ENCODE peak calls at places on chromosomes 11 and 22, in six cellular contexts. W is fibroblast of the aortic adventitia, F is fibroblast of lung, Y is HCT116, L is heart left ventricle, K is left ventricle myocardium inferior. G is an unnamed sample.

GRCh38 chr11:119550330-119550729 is 127.4 kb upstream of the THY1 start:
- DNase-seq in K (no peak), F (peak), W (peak), Y (no peak), L (no peak), G (no peak)

GRCh38 chr22:30302810-30303138 is 13.5 kb upstream of the CASTOR1 start:
- DNase-seq in F (peak), K (no peak), L (no peak), W (no peak), Y (no peak), G (no peak)

GRCh38 chr11:106011481-106011880 is 10.6 kb downstream of the MSANTD4 start:
- DNase-seq in Y (no peak), F (peak), K (no peak), W (peak), L (no peak), G (no peak)

GRCh38 chr11:113444469-113445122 is 30.6 kb downstream of the DRD2 start:
- DNase-seq in K (no peak), Y (no peak), L (no peak), W (no peak), F (no peak), G (no peak)

GRCh38 chr11:130874396-130874795 is 41.9 kb downstream of the SNX19 start:
- DNase-seq in W (peak), L (no peak), K (no peak), F (peak), Y (no peak), G (peak)

GRCh38 chr22:50674606-50675552 is 2.3 kb downstream of the SHANK3 start:
- DNase-seq in L (no peak), W (no peak), F (peak), Y (peak), K (no peak), G (no peak)

GRCh38 chr11:714436-714835 is 8.4 kb downstream of the EPS8L2 start:
- DNase-seq in L (no peak), F (no peak), K (no peak), W (no peak), Y (no peak), G (no peak)

GRCh38 chr11:18853086-18853720 is 61.6 kb upstream of the PTPN5 start:
- DNase-seq in Y (peak), L (no peak), F (peak), K (no peak), W (peak), G (peak)

GRCh38 chr11:31441296-31441695 is 68.1 kb downstream of the IMMP1L start:
- DNase-seq in K (no peak), L (no peak), Y (no peak), W (no peak), F (no peak), G (no peak)

GRCh38 chr11:1567052-1567720 is 4.9 kb downstream of the DUSP8 start:
- DNase-seq in L (peak), F (no peak), W (no peak), K (no peak), Y (no peak), G (no peak)

GRCh38 chr11:114478768-114479167 is 39.5 kb downstream of the REXO2 start:
- DNase-seq in L (no peak), K (no peak), F (no peak), W (peak), Y (no peak), G (peak)

GRCh38 chr11:93608280-93608862 is 53.1 kb upstream of the CEP295 start:
- DNase-seq in Y (no peak), L (no peak), K (no peak), F (no peak), W (no peak), G (no peak)

GRCh38 chr11:121829159-121829643 is 286.8 kb downstream of the BLID start:
- DNase-seq in W (peak), Y (peak), K (no peak), L (peak), F (peak), G (peak)

GRCh38 chr22:27689664-27690063 is 111.9 kb downstream of the MN1 start:
- DNase-seq in L (no peak), W (no peak), F (no peak), Y (no peak), K (no peak), G (no peak)

GRCh38 chr22:27358096-27358870 is 443.3 kb downstream of the MN1 start:
- DNase-seq in Y (no peak), L (no peak), K (no peak), W (no peak), F (no peak), G (no peak)

GRCh38 chr11:122439911-122440782 is 215.4 kb upstream of the UBASH3B start:
- DNase-seq in F (peak), K (peak), W (peak), Y (no peak), L (peak), G (peak)

GRCh38 chr22:29914991-29915390 is 32.0 kb downstream of the MTMR3 start:
- DNase-seq in L (no peak), F (peak), K (no peak), Y (no peak), W (no peak), G (no peak)

GRCh38 chr22:38881464-38881871 is 9.5 kb upstream of the CBX6 start:
- DNase-seq in Y (no peak), W (peak), K (no peak), F (peak), L (no peak), G (peak)

GRCh38 chr11:44314733-44315132 is 4.8 kb upstream of the ALX4 start:
- DNase-seq in F (no peak), L (no peak), W (no peak), K (no peak), Y (no peak), G (no peak)

GRCh38 chr11:44319170-44319551 is 9.2 kb upstream of the ALX4 start:
- DNase-seq in F (no peak), W (no peak), L (no peak), K (no peak), Y (no peak), G (no peak)

GRCh38 chr11:44315947-44316387 is 6.0 kb upstream of the ALX4 start:
- DNase-seq in W (no peak), K (no peak), Y (no peak), L (peak), F (peak), G (peak)

GRCh38 chr11:44318369-44318768 is 8.4 kb upstream of the ALX4 start:
- DNase-seq in L (no peak), W (no peak), K (no peak), F (no peak), Y (no peak), G (no peak)

DNA sequence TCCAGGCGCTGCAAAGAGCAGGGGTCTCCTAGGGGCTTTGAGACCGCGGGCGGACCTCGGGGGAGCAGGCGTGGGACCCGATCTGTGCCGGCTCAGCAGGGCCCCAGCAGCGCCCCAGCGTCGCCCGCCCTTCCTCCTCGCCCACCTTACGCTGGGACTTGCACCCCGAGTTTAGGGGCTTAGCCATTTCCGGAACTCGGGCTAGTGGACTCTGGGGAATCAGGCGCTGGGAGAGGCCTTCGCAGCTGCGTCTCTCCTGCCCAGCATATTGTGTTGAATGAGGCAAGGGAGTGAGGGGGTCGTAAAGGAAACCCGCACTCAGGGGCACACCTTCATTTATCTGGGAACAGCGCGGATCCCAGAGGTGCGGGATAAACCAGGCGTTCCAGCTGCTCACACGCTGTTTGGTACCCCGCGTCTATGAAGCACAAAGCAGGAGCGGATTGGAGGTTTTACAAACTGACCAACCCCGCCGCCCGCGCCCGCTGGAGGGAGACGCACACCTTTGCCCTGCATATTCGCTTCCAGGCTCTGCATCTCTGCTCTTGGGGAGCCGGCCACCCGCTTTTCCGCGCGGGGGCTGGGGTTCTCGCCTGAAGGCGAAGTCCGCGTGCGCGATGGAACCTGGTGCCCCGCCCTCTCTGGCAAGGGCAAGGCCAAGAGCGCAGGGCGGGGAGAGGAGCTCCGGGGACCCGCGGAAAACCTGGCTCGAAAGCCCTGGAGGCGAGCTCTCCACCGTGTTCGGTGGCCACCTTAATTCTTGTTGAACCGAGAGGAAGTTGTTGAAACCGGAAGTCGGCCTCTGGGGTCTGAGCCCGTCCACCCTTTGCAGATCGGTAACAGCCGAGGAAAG is 6.7 kb upstream of the ALX4 start:
- DNase-seq in L (no peak), K (no peak), W (no peak), Y (no peak), F (no peak), G (no peak)
- H3K4me3 ChIP-seq in L (peak), K (peak), W (peak), Y (no peak), F (no peak), G (peak)

GRCh38 chr22:48665286-48666010 is 1162.2 kb downstream of the BRD1 start:
- DNase-seq in K (no peak), W (no peak), L (no peak), F (no peak), Y (no peak), G (no peak)

GRCh38 chr22:48661984-48662383 is 1165.7 kb downstream of the BRD1 start:
- DNase-seq in K (no peak), L (no peak), W (no peak), Y (no peak), F (no peak), G (no peak)

GRCh38 chr22:48662476-48663150 is 1165.1 kb downstream of the BRD1 start:
- DNase-seq in L (no peak), F (no peak), W (no peak), K (no peak), Y (no peak), G (no peak)

GRCh38 chr22:48664586-48664985 is 1163.1 kb downstream of the BRD1 start:
- DNase-seq in W (no peak), K (no peak), Y (no peak), F (no peak), L (no peak), G (no peak)

GRCh38 chr22:48663297-48663696 is 1164.4 kb downstream of the BRD1 start:
- DNase-seq in W (no peak), L (peak), K (no peak), F (no peak), Y (peak), G (no peak)
- TF ChIP-seq CTCF in W (peak), L (no peak), K (no peak), F (peak), Y (no peak), G (peak)

GRCh38 chr22:43411981-43412807 is at the start of gene MPPED1:
- DNase-seq in K (no peak), L (peak), F (no peak), W (no peak), Y (no peak), G (no peak)
- H3K4me3 ChIP-seq in K (peak), L (no peak), F (no peak), W (no peak), Y (no peak), G (no peak)

DNA sequence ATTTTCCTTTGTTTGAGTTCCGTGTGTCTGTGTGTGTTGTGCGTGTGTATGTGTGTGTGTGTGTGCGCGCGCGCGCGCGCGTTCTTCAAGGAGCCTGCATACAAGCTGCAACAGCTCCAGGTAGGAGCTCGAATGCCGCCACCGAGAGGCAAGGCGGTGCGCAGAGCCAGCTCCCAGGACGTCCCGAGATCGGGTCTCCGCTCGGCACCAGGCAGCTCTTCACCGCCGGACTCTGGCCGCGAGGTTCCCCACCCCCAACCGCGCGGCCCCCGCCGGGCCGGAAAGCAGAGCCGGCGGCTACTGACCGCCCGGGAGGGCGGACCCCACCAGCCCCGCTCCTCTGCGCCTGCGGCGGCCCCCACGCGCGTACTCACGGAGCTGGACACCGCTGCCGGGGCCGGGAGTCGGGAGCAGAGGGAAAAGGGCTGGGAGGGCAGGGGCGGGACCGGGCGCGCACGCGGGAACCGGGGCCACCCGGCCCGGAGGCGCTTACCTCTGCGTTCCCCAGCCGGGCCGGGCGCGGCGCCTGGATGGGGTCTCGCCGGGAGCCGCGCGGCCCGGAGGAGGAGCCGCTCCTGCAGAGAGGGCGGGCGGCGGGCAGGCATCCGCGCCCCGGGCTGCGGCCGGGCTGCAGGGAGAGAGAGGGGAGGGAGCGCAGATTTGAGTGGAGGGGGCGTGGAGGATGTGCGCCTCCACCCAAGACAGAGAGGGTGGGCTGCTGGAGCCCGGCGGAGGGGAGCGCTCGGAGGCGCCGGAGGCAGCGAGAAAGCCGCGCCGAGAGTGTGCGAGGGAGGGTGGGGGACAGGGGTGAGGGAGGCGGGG is 40.3 kb upstream of the AKIP1 start:
- DNase-seq in L (peak), Y (peak), F (peak), K (peak), W (peak), G (peak)
- TF ChIP-seq CTCF in L (no peak), Y (no peak), F (no peak), K (no peak), W (no peak), G (no peak)

GRCh38 chr11:94799726-94800125 is 31.6 kb downstream of the AMOTL1 start:
- DNase-seq in W (no peak), L (no peak), F (no peak), Y (no peak), K (no peak), G (no peak)

GRCh38 chr11:94803491-94803890 is 35.3 kb downstream of the AMOTL1 start:
- DNase-seq in Y (no peak), F (peak), K (no peak), W (peak), L (no peak), G (peak)

GRCh38 chr11:94801866-94802460 is 33.8 kb downstream of the AMOTL1 start:
- DNase-seq in L (no peak), W (no peak), Y (no peak), K (no peak), F (no peak), G (no peak)

GRCh38 chr11:94802501-94802900 is 34.3 kb downstream of the AMOTL1 start:
- DNase-seq in Y (no peak), L (no peak), W (no peak), K (no peak), F (no peak), G (no peak)

GRCh38 chr11:94800394-94800793 is 32.2 kb downstream of the AMOTL1 start:
- DNase-seq in K (no peak), F (peak), Y (no peak), W (peak), L (no peak), G (peak)
- H3K4me3 ChIP-seq in K (no peak), F (no peak), Y (no peak), W (no peak), L (no peak), G (no peak)